ENCODE peak calls at places on chromosomes 3 and 15, in five cellular contexts. One of them, this sample, is unnamed.

GRCh38 chr3:38960953-38961622 is 90.7 kb downstream of the SCN11A start:
- DNase-seq in Right ventricle myocardium superior: peak
- DNase-seq in activated CD8-positive, alpha-beta memory T cell treated with anti-CD3 and anti-CD28 coated beads, Interleukin-2, amount 50 U/mL, for 4 hours: peak
- DNase-seq in epithelial cell of esophagus: peak
- DNase-seq in psoas muscle: no peak
- DNase-seq in this sample: no peak

GRCh38 chr3:150299221-150299620 is 108.9 kb upstream of the TSC22D2 start:
- DNase-seq in Right ventricle myocardium superior: no peak
- DNase-seq in activated CD8-positive, alpha-beta memory T cell treated with anti-CD3 and anti-CD28 coated beads, Interleukin-2, amount 50 U/mL, for 4 hours: no peak
- DNase-seq in epithelial cell of esophagus: no peak
- DNase-seq in psoas muscle: no peak
- DNase-seq in this sample: no peak

GRCh38 chr3:195570912-195571311 is 12.8 kb downstream of the APOD start:
- DNase-seq in Right ventricle myocardium superior: no peak
- DNase-seq in activated CD8-positive, alpha-beta memory T cell treated with anti-CD3 and anti-CD28 coated beads, Interleukin-2, amount 50 U/mL, for 4 hours: no peak
- DNase-seq in epithelial cell of esophagus: no peak
- DNase-seq in psoas muscle: no peak
- DNase-seq in this sample: no peak

GRCh38 chr15:79844221-79844620 is 52.6 kb downstream of the MTHFS start:
- DNase-seq in Right ventricle myocardium superior: no peak
- DNase-seq in activated CD8-positive, alpha-beta memory T cell treated with anti-CD3 and anti-CD28 coated beads, Interleukin-2, amount 50 U/mL, for 4 hours: no peak
- DNase-seq in epithelial cell of esophagus: no peak
- DNase-seq in psoas muscle: no peak
- DNase-seq in this sample: no peak

GRCh38 chr15:69787791-69788190 is 309.9 kb downstream of the TLE3 start:
- DNase-seq in Right ventricle myocardium superior: no peak
- DNase-seq in activated CD8-positive, alpha-beta memory T cell treated with anti-CD3 and anti-CD28 coated beads, Interleukin-2, amount 50 U/mL, for 4 hours: no peak
- DNase-seq in epithelial cell of esophagus: no peak
- DNase-seq in psoas muscle: no peak
- DNase-seq in this sample: no peak

GRCh38 chr3:173943264-173943663 is 545.7 kb downstream of the NLGN1 start:
- DNase-seq in Right ventricle myocardium superior: no peak
- DNase-seq in activated CD8-positive, alpha-beta memory T cell treated with anti-CD3 and anti-CD28 coated beads, Interleukin-2, amount 50 U/mL, for 4 hours: no peak
- DNase-seq in epithelial cell of esophagus: peak
- DNase-seq in psoas muscle: no peak
- DNase-seq in this sample: no peak

GRCh38 chr3:144652573-144652972 is 681.0 kb downstream of the DIPK2A start:
- DNase-seq in Right ventricle myocardium superior: no peak
- DNase-seq in activated CD8-positive, alpha-beta memory T cell treated with anti-CD3 and anti-CD28 coated beads, Interleukin-2, amount 50 U/mL, for 4 hours: no peak
- DNase-seq in epithelial cell of esophagus: peak
- DNase-seq in psoas muscle: no peak
- DNase-seq in this sample: no peak

GRCh38 chr3:172449468-172450149 is 1.4 kb upstream of the GHSR start:
- DNase-seq in Right ventricle myocardium superior: peak
- DNase-seq in activated CD8-positive, alpha-beta memory T cell treated with anti-CD3 and anti-CD28 coated beads, Interleukin-2, amount 50 U/mL, for 4 hours: no peak
- DNase-seq in epithelial cell of esophagus: peak
- DNase-seq in psoas muscle: peak
- DNase-seq in this sample: peak

GRCh38 chr3:195908439-195909293 is at the start of gene TNK2:
- DNase-seq in Right ventricle myocardium superior: peak
- DNase-seq in activated CD8-positive, alpha-beta memory T cell treated with anti-CD3 and anti-CD28 coated beads, Interleukin-2, amount 50 U/mL, for 4 hours: peak
- DNase-seq in epithelial cell of esophagus: peak
- DNase-seq in psoas muscle: peak
- DNase-seq in this sample: peak

GRCh38 chr3:143362115-143362992 is 242.8 kb downstream of the CHST2 start:
- DNase-seq in Right ventricle myocardium superior: no peak
- DNase-seq in activated CD8-positive, alpha-beta memory T cell treated with anti-CD3 and anti-CD28 coated beads, Interleukin-2, amount 50 U/mL, for 4 hours: no peak
- DNase-seq in epithelial cell of esophagus: no peak
- DNase-seq in psoas muscle: no peak
- DNase-seq in this sample: no peak

GRCh38 chr3:124905093-124905492 is 17.9 kb upstream of the ITGB5 start:
- DNase-seq in Right ventricle myocardium superior: no peak
- DNase-seq in activated CD8-positive, alpha-beta memory T cell treated with anti-CD3 and anti-CD28 coated beads, Interleukin-2, amount 50 U/mL, for 4 hours: no peak
- DNase-seq in epithelial cell of esophagus: no peak
- DNase-seq in psoas muscle: no peak
- DNase-seq in this sample: no peak

GRCh38 chr15:24924153-24924552 is 30.6 kb upstream of the SNRPN start:
- DNase-seq in Right ventricle myocardium superior: no peak
- DNase-seq in activated CD8-positive, alpha-beta memory T cell treated with anti-CD3 and anti-CD28 coated beads, Interleukin-2, amount 50 U/mL, for 4 hours: no peak
- DNase-seq in epithelial cell of esophagus: no peak
- DNase-seq in psoas muscle: no peak
- DNase-seq in this sample: no peak

GRCh38 chr3:156483426-156483825 is 71.5 kb downstream of the SSR3 start:
- DNase-seq in Right ventricle myocardium superior: no peak
- DNase-seq in activated CD8-positive, alpha-beta memory T cell treated with anti-CD3 and anti-CD28 coated beads, Interleukin-2, amount 50 U/mL, for 4 hours: no peak
- DNase-seq in epithelial cell of esophagus: peak
- DNase-seq in psoas muscle: no peak
- DNase-seq in this sample: no peak

GRCh38 chr3:48984648-48985047 is 5.4 kb upstream of the P4HTM start:
- DNase-seq in Right ventricle myocardium superior: no peak
- DNase-seq in activated CD8-positive, alpha-beta memory T cell treated with anti-CD3 and anti-CD28 coated beads, Interleukin-2, amount 50 U/mL, for 4 hours: no peak
- DNase-seq in epithelial cell of esophagus: peak
- DNase-seq in psoas muscle: no peak
- DNase-seq in this sample: no peak

GRCh38 chr15:96348112-96349027 is 17.9 kb downstream of the NR2F2 start:
- DNase-seq in Right ventricle myocardium superior: no peak
- DNase-seq in activated CD8-positive, alpha-beta memory T cell treated with anti-CD3 and anti-CD28 coated beads, Interleukin-2, amount 50 U/mL, for 4 hours: no peak
- DNase-seq in epithelial cell of esophagus: peak
- DNase-seq in psoas muscle: no peak
- DNase-seq in this sample: no peak

GRCh38 chr3:39216176-39216790 is 23.9 kb upstream of the XIRP1 start:
- DNase-seq in Right ventricle myocardium superior: no peak
- DNase-seq in activated CD8-positive, alpha-beta memory T cell treated with anti-CD3 and anti-CD28 coated beads, Interleukin-2, amount 50 U/mL, for 4 hours: no peak
- DNase-seq in epithelial cell of esophagus: no peak
- DNase-seq in psoas muscle: no peak
- DNase-seq in this sample: no peak

GRCh38 chr15:29945943-29946591 is 123.8 kb upstream of the TJP1 start:
- DNase-seq in Right ventricle myocardium superior: no peak
- DNase-seq in activated CD8-positive, alpha-beta memory T cell treated with anti-CD3 and anti-CD28 coated beads, Interleukin-2, amount 50 U/mL, for 4 hours: no peak
- DNase-seq in epithelial cell of esophagus: peak
- DNase-seq in psoas muscle: no peak
- DNase-seq in this sample: no peak

GRCh38 chr3:29525254-29525881 is 244.5 kb downstream of the RBMS3 start:
- DNase-seq in Right ventricle myocardium superior: peak
- DNase-seq in activated CD8-positive, alpha-beta memory T cell treated with anti-CD3 and anti-CD28 coated beads, Interleukin-2, amount 50 U/mL, for 4 hours: no peak
- DNase-seq in epithelial cell of esophagus: no peak
- DNase-seq in psoas muscle: peak
- DNase-seq in this sample: no peak

GRCh38 chr3:110296885-110297284 is 774.7 kb upstream of the NECTIN3 start:
- DNase-seq in Right ventricle myocardium superior: no peak
- DNase-seq in activated CD8-positive, alpha-beta memory T cell treated with anti-CD3 and anti-CD28 coated beads, Interleukin-2, amount 50 U/mL, for 4 hours: no peak
- DNase-seq in epithelial cell of esophagus: no peak
- DNase-seq in psoas muscle: no peak
- DNase-seq in this sample: no peak

GRCh38 chr3:109050591-109051167 is 67.3 kb downstream of the MORC1 start:
- DNase-seq in Right ventricle myocardium superior: no peak
- DNase-seq in activated CD8-positive, alpha-beta memory T cell treated with anti-CD3 and anti-CD28 coated beads, Interleukin-2, amount 50 U/mL, for 4 hours: no peak
- DNase-seq in epithelial cell of esophagus: peak
- DNase-seq in psoas muscle: no peak
- DNase-seq in this sample: no peak

GRCh38 chr3:13229291-13229949 is 156.2 kb upstream of the IQSEC1 start:
- DNase-seq in Right ventricle myocardium superior: peak
- DNase-seq in activated CD8-positive, alpha-beta memory T cell treated with anti-CD3 and anti-CD28 coated beads, Interleukin-2, amount 50 U/mL, for 4 hours: no peak
- DNase-seq in epithelial cell of esophagus: peak
- DNase-seq in psoas muscle: no peak
- DNase-seq in this sample: peak

GRCh38 chr15:67132276-67132675 is 66.9 kb downstream of the SMAD3 start:
- DNase-seq in Right ventricle myocardium superior: no peak
- DNase-seq in activated CD8-positive, alpha-beta memory T cell treated with anti-CD3 and anti-CD28 coated beads, Interleukin-2, amount 50 U/mL, for 4 hours: no peak
- DNase-seq in epithelial cell of esophagus: no peak
- DNase-seq in psoas muscle: no peak
- DNase-seq in this sample: no peak

GRCh38 chr3:185290266-185290665 is 36.4 kb upstream of the EHHADH start:
- DNase-seq in Right ventricle myocardium superior: no peak
- DNase-seq in activated CD8-positive, alpha-beta memory T cell treated with anti-CD3 and anti-CD28 coated beads, Interleukin-2, amount 50 U/mL, for 4 hours: no peak
- DNase-seq in epithelial cell of esophagus: peak
- DNase-seq in psoas muscle: no peak
- DNase-seq in this sample: no peak

GRCh38 chr3:50674349-50675178 is at the start of gene DOCK3:
- DNase-seq in Right ventricle myocardium superior: peak
- DNase-seq in activated CD8-positive, alpha-beta memory T cell treated with anti-CD3 and anti-CD28 coated beads, Interleukin-2, amount 50 U/mL, for 4 hours: peak
- DNase-seq in epithelial cell of esophagus: peak
- DNase-seq in psoas muscle: peak
- DNase-seq in this sample: peak

GRCh38 chr15:70584838-70585706 is 178.3 kb downstream of the UACA start:
- DNase-seq in Right ventricle myocardium superior: no peak
- DNase-seq in activated CD8-positive, alpha-beta memory T cell treated with anti-CD3 and anti-CD28 coated beads, Interleukin-2, amount 50 U/mL, for 4 hours: peak
- DNase-seq in epithelial cell of esophagus: peak
- DNase-seq in psoas muscle: no peak
- DNase-seq in this sample: no peak

GRCh38 chr3:113221703-113222257 is 10.4 kb downstream of the BOC start:
- DNase-seq in Right ventricle myocardium superior: no peak
- DNase-seq in activated CD8-positive, alpha-beta memory T cell treated with anti-CD3 and anti-CD28 coated beads, Interleukin-2, amount 50 U/mL, for 4 hours: no peak
- DNase-seq in epithelial cell of esophagus: no peak
- DNase-seq in psoas muscle: no peak
- DNase-seq in this sample: no peak

GRCh38 chr3:135891121-135891520 is 74.4 kb upstream of the PPP2R3A start:
- DNase-seq in Right ventricle myocardium superior: no peak
- DNase-seq in activated CD8-positive, alpha-beta memory T cell treated with anti-CD3 and anti-CD28 coated beads, Interleukin-2, amount 50 U/mL, for 4 hours: no peak
- DNase-seq in epithelial cell of esophagus: no peak
- DNase-seq in psoas muscle: no peak
- DNase-seq in this sample: no peak

GRCh38 chr3:114590309-114591047 is 296.6 kb downstream of the TIGIT start:
- DNase-seq in Right ventricle myocardium superior: no peak
- DNase-seq in activated CD8-positive, alpha-beta memory T cell treated with anti-CD3 and anti-CD28 coated beads, Interleukin-2, amount 50 U/mL, for 4 hours: no peak
- DNase-seq in epithelial cell of esophagus: no peak
- DNase-seq in psoas muscle: no peak
- DNase-seq in this sample: no peak

GRCh38 chr15:39287322-39288195 is 293.3 kb upstream of the THBS1 start:
- DNase-seq in Right ventricle myocardium superior: no peak
- DNase-seq in activated CD8-positive, alpha-beta memory T cell treated with anti-CD3 and anti-CD28 coated beads, Interleukin-2, amount 50 U/mL, for 4 hours: no peak
- DNase-seq in epithelial cell of esophagus: peak
- DNase-seq in psoas muscle: no peak
- DNase-seq in this sample: no peak

GRCh38 chr15:49883121-49883520 is 235.9 kb downstream of the ATP8B4 start:
- DNase-seq in Right ventricle myocardium superior: no peak
- DNase-seq in activated CD8-positive, alpha-beta memory T cell treated with anti-CD3 and anti-CD28 coated beads, Interleukin-2, amount 50 U/mL, for 4 hours: no peak
- DNase-seq in epithelial cell of esophagus: no peak
- DNase-seq in psoas muscle: no peak
- DNase-seq in this sample: no peak

GRCh38 chr3:171261487-171261886 is 198.7 kb downstream of the TNIK start:
- DNase-seq in Right ventricle myocardium superior: no peak
- DNase-seq in activated CD8-positive, alpha-beta memory T cell treated with anti-CD3 and anti-CD28 coated beads, Interleukin-2, amount 50 U/mL, for 4 hours: no peak
- DNase-seq in epithelial cell of esophagus: peak
- DNase-seq in psoas muscle: no peak
- DNase-seq in this sample: no peak

GRCh38 chr15:69663982-69664381 is 211.4 kb downstream of the RPLP1 start:
- DNase-seq in Right ventricle myocardium superior: no peak
- DNase-seq in activated CD8-positive, alpha-beta memory T cell treated with anti-CD3 and anti-CD28 coated beads, Interleukin-2, amount 50 U/mL, for 4 hours: no peak
- DNase-seq in epithelial cell of esophagus: no peak
- DNase-seq in psoas muscle: no peak
- DNase-seq in this sample: no peak

GRCh38 chr3:119743921-119744320 is 38.0 kb upstream of the NR1I2 start:
- DNase-seq in Right ventricle myocardium superior: no peak
- DNase-seq in activated CD8-positive, alpha-beta memory T cell treated with anti-CD3 and anti-CD28 coated beads, Interleukin-2, amount 50 U/mL, for 4 hours: no peak
- DNase-seq in epithelial cell of esophagus: no peak
- DNase-seq in psoas muscle: no peak
- DNase-seq in this sample: no peak

GRCh38 chr15:70062321-70062956 is 35.3 kb downstream of the TLE3 start:
- DNase-seq in Right ventricle myocardium superior: peak
- DNase-seq in activated CD8-positive, alpha-beta memory T cell treated with anti-CD3 and anti-CD28 coated beads, Interleukin-2, amount 50 U/mL, for 4 hours: no peak
- DNase-seq in epithelial cell of esophagus: peak
- DNase-seq in psoas muscle: peak
- DNase-seq in this sample: peak

GRCh38 chr3:37115451-37115850 is 58.9 kb downstream of the LRRFIP2 start:
- DNase-seq in Right ventricle myocardium superior: no peak
- DNase-seq in activated CD8-positive, alpha-beta memory T cell treated with anti-CD3 and anti-CD28 coated beads, Interleukin-2, amount 50 U/mL, for 4 hours: no peak
- DNase-seq in epithelial cell of esophagus: peak
- DNase-seq in psoas muscle: no peak
- DNase-seq in this sample: no peak

GRCh38 chr3:94937980-94938379 is 875.1 kb downstream of the NSUN3 start:
- DNase-seq in Right ventricle myocardium superior: no peak
- DNase-seq in activated CD8-positive, alpha-beta memory T cell treated with anti-CD3 and anti-CD28 coated beads, Interleukin-2, amount 50 U/mL, for 4 hours: no peak
- DNase-seq in epithelial cell of esophagus: no peak
- DNase-seq in psoas muscle: peak
- DNase-seq in this sample: no peak

GRCh38 chr3:133598405-133598804 is 24.9 kb downstream of the CDV3 start:
- DNase-seq in Right ventricle myocardium superior: no peak
- DNase-seq in activated CD8-positive, alpha-beta memory T cell treated with anti-CD3 and anti-CD28 coated beads, Interleukin-2, amount 50 U/mL, for 4 hours: no peak
- DNase-seq in epithelial cell of esophagus: no peak
- DNase-seq in psoas muscle: no peak
- DNase-seq in this sample: no peak

GRCh38 chr3:127760361-127760760 is 62.0 kb downstream of the MGLL start:
- DNase-seq in Right ventricle myocardium superior: peak
- DNase-seq in activated CD8-positive, alpha-beta memory T cell treated with anti-CD3 and anti-CD28 coated beads, Interleukin-2, amount 50 U/mL, for 4 hours: no peak
- DNase-seq in epithelial cell of esophagus: no peak
- DNase-seq in psoas muscle: peak
- DNase-seq in this sample: no peak

GRCh38 chr3:115638991-115639390 is 15.7 kb downstream of the GAP43 start:
- DNase-seq in Right ventricle myocardium superior: no peak
- DNase-seq in activated CD8-positive, alpha-beta memory T cell treated with anti-CD3 and anti-CD28 coated beads, Interleukin-2, amount 50 U/mL, for 4 hours: no peak
- DNase-seq in epithelial cell of esophagus: no peak
- DNase-seq in psoas muscle: no peak
- DNase-seq in this sample: no peak